ENCODE peak calls at places on chromosome 13, in five cellular contexts. H, W, T, N and F are unnamed samples.

GRCh38 chr13:101529419-101529818 is 76.9 kb downstream of the ITGBL1 start:
- DNase-seq in H (no peak), W (no peak), T (no peak), N (peak), F (no peak)

GRCh38 chr13:104831823-104832222 is 1703.6 kb downstream of the EFNB2 start:
- DNase-seq in H (no peak), W (no peak), T (no peak), N (no peak), F (no peak)

GRCh38 chr13:93766719-93767118 is 540.1 kb downstream of the GPC6 start:
- DNase-seq in H (no peak), W (no peak), T (no peak), N (no peak), F (no peak)

GRCh38 chr13:48405865-48406264 is 7.0 kb downstream of the LPAR6 start:
- DNase-seq in H (no peak), W (no peak), T (no peak), N (no peak), F (no peak)

GRCh38 chr13:34247596-34247995 is 429.6 kb downstream of the RFC3 start:
- DNase-seq in H (no peak), W (no peak), T (no peak), N (no peak), F (no peak)

GRCh38 chr13:106533101-106533939 is 2.1 kb downstream of the EFNB2 start:
- DNase-seq in H (peak), W (peak), T (no peak), N (peak), F (peak)

GRCh38 chr13:114135731-114136171 is 3.3 kb upstream of the RASA3 start:
- DNase-seq in H (peak), W (no peak), T (no peak), N (no peak), F (no peak)

GRCh38 chr13:94921181-94921580 is 208.8 kb upstream of the SOX21 start:
- DNase-seq in H (no peak), W (no peak), T (no peak), N (no peak), F (no peak)

GRCh38 chr13:72390909-72391308 is 336.5 kb downstream of the MZT1 start:
- DNase-seq in H (no peak), W (no peak), T (no peak), N (peak), F (no peak)

GRCh38 chr13:99342723-99343315 is 35.6 kb upstream of the GPR183 start:
- DNase-seq in H (no peak), W (no peak), T (no peak), N (no peak), F (no peak)

GRCh38 chr13:111920932-111921705 is 145.8 kb upstream of the SOX1 start:
- DNase-seq in H (no peak), W (no peak), T (no peak), N (no peak), F (no peak)

GRCh38 chr13:58583961-58584360 is 952.4 kb downstream of the PCDH17 start:
- DNase-seq in H (no peak), W (no peak), T (no peak), N (no peak), F (no peak)

GRCh38 chr13:64332048-64332447 is 2898.1 kb downstream of the PCDH9 start:
- DNase-seq in H (no peak), W (peak), T (no peak), N (no peak), F (no peak)

GRCh38 chr13:80348308-80348707 is 7.4 kb upstream of the SPRY2 start:
- DNase-seq in H (no peak), W (no peak), T (no peak), N (no peak), F (no peak)

GRCh38 chr13:89565711-89566110 is 1781.8 kb upstream of the MIR17HG start:
- DNase-seq in H (no peak), W (no peak), T (no peak), N (no peak), F (no peak)

GRCh38 chr13:102881819-102882686 is 36.2 kb downstream of the ERCC5 start:
- DNase-seq in H (no peak), W (no peak), T (no peak), N (no peak), F (peak)

GRCh38 chr13:87671824-87672603 is 843 bp downstream of the SLITRK5 start:
- DNase-seq in H (no peak), W (no peak), T (no peak), N (no peak), F (no peak)

GRCh38 chr13:40438999-40439797 is 227.2 kb downstream of the FOXO1 start:
- DNase-seq in H (peak), W (no peak), T (no peak), N (no peak), F (no peak)